ENCODE peak calls at places on chromosomes 1 and 21, in five cellular contexts. One of them, this sample, is unnamed.

GRCh38 chr1:40185951-40186864 is 25.0 kb downstream of the RLF start:
- DNase-seq in GM23338: peak; percentile 7
- DNase-seq in neural progenitor cell: no peak
- DNase-seq in PC-3: no peak
- DNase-seq in MM.1S: peak; percentile 82
- DNase-seq in this sample: no peak

GRCh38 chr1:153345187-153346066 is 3.2 kb downstream of the PGLYRP4 start:
- DNase-seq in GM23338: no peak
- DNase-seq in neural progenitor cell: no peak
- DNase-seq in PC-3: no peak
- DNase-seq in MM.1S: no peak
- DNase-seq in this sample: no peak

GRCh38 chr1:16187748-16188401 is 24.6 kb downstream of the ARHGEF19 start:
- DNase-seq in GM23338: peak; percentile 83
- DNase-seq in neural progenitor cell: peak; percentile 81
- DNase-seq in PC-3: peak; percentile 93
- DNase-seq in MM.1S: peak; percentile 59
- DNase-seq in this sample: peak; percentile 72

GRCh38 chr1:160342520-160342919 is 530 bp downstream of the COPA start:
- DNase-seq in GM23338: no peak
- DNase-seq in neural progenitor cell: peak; percentile 8
- DNase-seq in PC-3: no peak
- DNase-seq in MM.1S: peak; percentile 31
- DNase-seq in this sample: no peak

GRCh38 chr21:41760411-41760810 is 6.4 kb downstream of the RIPK4 start:
- DNase-seq in GM23338: no peak
- DNase-seq in neural progenitor cell: no peak
- DNase-seq in PC-3: no peak
- DNase-seq in MM.1S: no peak
- DNase-seq in this sample: no peak

GRCh38 chr1:44423706-44424546 is 18.9 kb downstream of the RNF220 start:
- DNase-seq in GM23338: peak; percentile 63
- DNase-seq in neural progenitor cell: no peak
- DNase-seq in PC-3: peak; percentile 88
- DNase-seq in MM.1S: no peak
- DNase-seq in this sample: peak; percentile 64

GRCh38 chr1:225972344-225973152 is 26.6 kb downstream of the SDE2 start:
- DNase-seq in GM23338: no peak
- DNase-seq in neural progenitor cell: no peak
- DNase-seq in PC-3: no peak
- DNase-seq in MM.1S: no peak
- DNase-seq in this sample: no peak

GRCh38 chr1:162676767-162677166 is 44.5 kb downstream of the DDR2 start:
- DNase-seq in GM23338: no peak
- DNase-seq in neural progenitor cell: no peak
- DNase-seq in PC-3: no peak
- DNase-seq in MM.1S: no peak
- DNase-seq in this sample: no peak

GRCh38 chr1:67059331-67059730 is 5.4 kb upstream of the SLC35D1 start:
- DNase-seq in GM23338: no peak
- DNase-seq in neural progenitor cell: no peak
- DNase-seq in PC-3: no peak
- DNase-seq in MM.1S: no peak
- DNase-seq in this sample: no peak

GRCh38 chr1:46442317-46443161 is 47.1 kb upstream of the DMBX1 start:
- DNase-seq in GM23338: peak; percentile 99
- DNase-seq in neural progenitor cell: peak; percentile 96
- DNase-seq in PC-3: peak; percentile 82
- DNase-seq in MM.1S: peak; percentile 83
- DNase-seq in this sample: peak; percentile 61

GRCh38 chr21:44265734-44266270 is 4.1 kb upstream of the DNMT3L start:
- DNase-seq in GM23338: no peak
- DNase-seq in neural progenitor cell: no peak
- DNase-seq in PC-3: no peak
- DNase-seq in MM.1S: no peak
- DNase-seq in this sample: no peak

GRCh38 chr21:35400233-35400939 is 351.3 kb upstream of the RUNX1 start:
- DNase-seq in GM23338: peak; percentile 71
- DNase-seq in neural progenitor cell: peak; percentile 36
- DNase-seq in PC-3: peak; percentile 90
- DNase-seq in MM.1S: peak; percentile 89
- DNase-seq in this sample: peak; percentile 19

GRCh38 chr1:39106949-39107740 is 81.0 kb downstream of the NDUFS5 start:
- DNase-seq in GM23338: peak; percentile 64
- DNase-seq in neural progenitor cell: peak; percentile 80
- DNase-seq in PC-3: no peak
- DNase-seq in MM.1S: no peak
- DNase-seq in this sample: no peak

GRCh38 chr1:14614326-14614725 is 15.8 kb downstream of the KAZN start:
- DNase-seq in GM23338: no peak
- DNase-seq in neural progenitor cell: no peak
- DNase-seq in PC-3: no peak
- DNase-seq in MM.1S: no peak
- DNase-seq in this sample: no peak

GRCh38 chr1:150061632-150062101 is 5.9 kb upstream of the VPS45 start:
- DNase-seq in GM23338: no peak
- DNase-seq in neural progenitor cell: no peak
- DNase-seq in PC-3: peak; percentile 94
- DNase-seq in MM.1S: no peak
- DNase-seq in this sample: peak; percentile 58

GRCh38 chr1:203035111-203036000 is 9.1 kb downstream of the PPFIA4 start:
- DNase-seq in GM23338: peak; percentile 41
- DNase-seq in neural progenitor cell: no peak
- DNase-seq in PC-3: no peak
- DNase-seq in MM.1S: no peak
- DNase-seq in this sample: no peak

GRCh38 chr1:198162091-198162767 is 5.4 kb downstream of the NEK7 start:
- DNase-seq in GM23338: no peak
- DNase-seq in neural progenitor cell: no peak
- DNase-seq in PC-3: no peak
- DNase-seq in MM.1S: no peak
- DNase-seq in this sample: no peak

GRCh38 chr1:226838456-226838855 is 32.0 kb upstream of the PSEN2 start:
- DNase-seq in GM23338: no peak
- DNase-seq in neural progenitor cell: peak; percentile 69
- DNase-seq in PC-3: no peak
- DNase-seq in MM.1S: no peak
- DNase-seq in this sample: no peak

GRCh38 chr21:36743446-36743845 is 44.5 kb downstream of the SIM2 start:
- DNase-seq in GM23338: no peak
- DNase-seq in neural progenitor cell: no peak
- DNase-seq in PC-3: no peak
- DNase-seq in MM.1S: no peak
- DNase-seq in this sample: no peak

GRCh38 chr1:13823936-13824335 is 123.9 kb downstream of the PRDM2 start:
- DNase-seq in GM23338: no peak
- DNase-seq in neural progenitor cell: no peak
- DNase-seq in PC-3: no peak
- DNase-seq in MM.1S: no peak
- DNase-seq in this sample: no peak

GRCh38 chr1:56816909-56817308 is 2.3 kb downstream of the FYB2 start:
- DNase-seq in GM23338: no peak
- DNase-seq in neural progenitor cell: no peak
- DNase-seq in PC-3: no peak
- DNase-seq in MM.1S: no peak
- DNase-seq in this sample: peak; percentile 50

GRCh38 chr21:41926068-41926806 is 27.6 kb downstream of the C2CD2 start:
- DNase-seq in GM23338: peak; percentile 64
- DNase-seq in neural progenitor cell: no peak
- DNase-seq in PC-3: peak; percentile 39
- DNase-seq in MM.1S: peak; percentile 94
- DNase-seq in this sample: peak; percentile 27

GRCh38 chr1:1127551-1128451 is 11.9 kb upstream of the C1orf159 start:
- DNase-seq in GM23338: no peak
- DNase-seq in neural progenitor cell: no peak
- DNase-seq in PC-3: no peak
- DNase-seq in MM.1S: no peak
- DNase-seq in this sample: no peak

GRCh38 chr1:25903986-25904385 is 2.2 kb downstream of the STMN1 start:
- DNase-seq in GM23338: no peak
- DNase-seq in neural progenitor cell: no peak
- DNase-seq in PC-3: no peak
- DNase-seq in MM.1S: no peak
- DNase-seq in this sample: no peak

GRCh38 chr1:25906644-25907300 is 553 bp upstream of the STMN1 start:
- DNase-seq in GM23338: peak; percentile 64
- DNase-seq in neural progenitor cell: peak; percentile 74
- DNase-seq in PC-3: peak; percentile 26
- DNase-seq in MM.1S: no peak
- DNase-seq in this sample: no peak

GRCh38 chr1:25907473-25908058 is 1.3 kb upstream of the STMN1 start:
- DNase-seq in GM23338: no peak
- DNase-seq in neural progenitor cell: no peak
- DNase-seq in PC-3: no peak
- DNase-seq in MM.1S: no peak
- DNase-seq in this sample: no peak

GRCh38 chr1:25904942-25905679 is 1.1 kb downstream of the STMN1 start:
- DNase-seq in GM23338: peak; percentile 95
- DNase-seq in neural progenitor cell: peak; percentile 97
- DNase-seq in PC-3: peak; percentile 87
- DNase-seq in MM.1S: peak; percentile 95
- DNase-seq in this sample: peak; percentile 89

DNA sequence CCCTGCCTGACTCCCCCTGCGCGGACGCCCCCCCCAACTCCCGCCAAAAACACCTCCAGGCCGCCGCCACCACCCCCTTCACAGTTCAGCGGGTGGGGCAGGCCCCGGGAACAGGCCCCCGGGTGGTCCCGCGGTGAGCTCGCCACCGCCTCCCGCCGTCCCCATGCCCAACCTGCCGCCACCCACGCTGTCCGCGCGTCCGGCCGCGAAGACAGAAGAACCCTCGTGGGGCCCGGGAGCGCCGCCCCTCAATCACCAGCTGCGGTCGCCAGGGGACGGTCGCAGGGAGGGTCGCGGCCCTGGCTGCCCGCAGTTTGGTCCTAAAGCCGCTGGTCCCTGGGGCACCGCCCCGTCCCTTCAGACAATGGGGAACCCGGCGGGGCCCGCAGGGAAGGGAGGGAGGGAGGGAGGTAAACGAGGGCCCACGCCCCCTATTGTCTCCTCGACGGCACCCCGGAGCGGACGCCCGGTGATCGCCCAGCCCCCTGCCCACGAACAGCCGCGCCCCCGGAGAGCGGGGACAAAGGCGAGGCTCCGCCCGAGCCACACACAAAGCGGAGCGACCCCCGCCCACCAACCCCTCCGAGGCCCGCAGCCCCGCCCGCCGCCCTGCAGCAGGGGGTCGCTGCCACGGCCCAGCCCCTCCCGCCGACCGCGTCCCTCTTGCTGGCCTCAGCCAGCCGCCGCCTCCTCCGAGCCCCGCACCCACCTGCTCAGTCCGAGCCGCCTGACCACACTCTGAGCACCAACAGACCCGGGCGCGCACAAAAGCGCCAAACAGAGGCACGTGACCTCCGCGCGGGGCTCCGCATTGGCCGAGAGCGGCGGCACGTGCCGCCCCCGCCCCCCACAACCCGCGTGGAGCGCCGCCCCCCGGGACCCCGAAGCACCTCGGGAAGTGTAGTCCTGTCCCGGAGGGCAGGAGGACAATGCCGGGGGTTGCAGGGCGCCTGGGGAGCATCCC is at the start of gene STMN1:
- DNase-seq in GM23338: peak; percentile 98
- DNase-seq in neural progenitor cell: peak; percentile 98
- DNase-seq in PC-3: peak; percentile 86
- DNase-seq in MM.1S: peak; percentile 95
- DNase-seq in this sample: no peak
- TF ChIP-seq CTCF in GM23338: no peak
- TF ChIP-seq CTCF in neural progenitor cell: no peak
- TF ChIP-seq CTCF in PC-3: no peak
- TF ChIP-seq CTCF in MM.1S: no peak
- TF ChIP-seq CTCF in this sample: no peak

GRCh38 chr1:101219919-101220695 is 16.7 kb upstream of the S1PR1 start:
- DNase-seq in GM23338: no peak
- DNase-seq in neural progenitor cell: no peak
- DNase-seq in PC-3: no peak
- DNase-seq in MM.1S: no peak
- DNase-seq in this sample: no peak
- H2AFZ ChIP-seq in GM23338: no peak overlapping the region
- H2AFZ ChIP-seq in neural progenitor cell: no peak overlapping the region
- H2AFZ ChIP-seq in PC-3: no peak overlapping the region
- H2AFZ ChIP-seq in MM.1S: no peak overlapping the region
- H2AFZ ChIP-seq in this sample: no peak overlapping the region

GRCh38 chr1:93602101-93602500 is 79.5 kb downstream of the BCAR3 start:
- DNase-seq in GM23338: no peak
- DNase-seq in neural progenitor cell: no peak
- DNase-seq in PC-3: no peak
- DNase-seq in MM.1S: no peak
- DNase-seq in this sample: no peak

GRCh38 chr1:93603581-93603980 is 78.1 kb downstream of the BCAR3 start:
- DNase-seq in GM23338: no peak
- DNase-seq in neural progenitor cell: no peak
- DNase-seq in PC-3: no peak
- DNase-seq in MM.1S: no peak
- DNase-seq in this sample: no peak

GRCh38 chr1:93601686-93602085 is 80.0 kb downstream of the BCAR3 start:
- DNase-seq in GM23338: no peak
- DNase-seq in neural progenitor cell: no peak
- DNase-seq in PC-3: no peak
- DNase-seq in MM.1S: no peak
- DNase-seq in this sample: no peak

GRCh38 chr1:93604411-93604810 is 77.2 kb downstream of the BCAR3 start:
- DNase-seq in GM23338: no peak
- DNase-seq in neural progenitor cell: no peak
- DNase-seq in PC-3: no peak
- DNase-seq in MM.1S: no peak
- DNase-seq in this sample: no peak

GRCh38 chr1:93603106-93603505 is 78.5 kb downstream of the BCAR3 start:
- DNase-seq in GM23338: no peak
- DNase-seq in neural progenitor cell: no peak
- DNase-seq in PC-3: no peak
- DNase-seq in MM.1S: no peak
- DNase-seq in this sample: no peak
- H3F3A ChIP-seq in GM23338: no peaks in the 10 kb centered on the region
- H3F3A ChIP-seq in neural progenitor cell: no peaks in the 10 kb centered on the region
- H3F3A ChIP-seq in PC-3: peaks cover 5% of the 10 kb centered on the region
- H3F3A ChIP-seq in MM.1S: no peaks in the 10 kb centered on the region
- H3F3A ChIP-seq in this sample: peaks cover 92% of the 10 kb centered on the region

GRCh38 chr1:43143441-43143888 is 28.6 kb downstream of the EBNA1BP2 start:
- DNase-seq in GM23338: peak; percentile 91
- DNase-seq in neural progenitor cell: peak; percentile 60
- DNase-seq in PC-3: peak; percentile 27
- DNase-seq in MM.1S: no peak
- DNase-seq in this sample: no peak
- TF ChIP-seq CTCF in GM23338: peak; percentile 81
- TF ChIP-seq CTCF in neural progenitor cell: peak; percentile 68
- TF ChIP-seq CTCF in PC-3: peak; percentile 63
- TF ChIP-seq CTCF in MM.1S: peak; percentile 31
- TF ChIP-seq CTCF in this sample: no peak